ENCODE peak calls at places on chromosome 22, in nine cellular contexts. H is colonic mucosa, B is foreskin fibroblast, I is breast epithelium, O is astrocyte of the cerebellum, Z is uterus, M is stomach, V is psoas muscle, J is tibial nerve. Q is an unnamed sample.

GRCh38 chr22:29632672-29633071 is 29.2 kb downstream of the NF2 start:
- DNase-seq in B (no peak), Z (no peak), O (no peak), I (no peak), H (no peak), M (no peak), V (no peak), J (no peak), Q (no peak)

GRCh38 chr22:40409613-40410113 is 39.3 kb downstream of the SGSM3 start:
- DNase-seq in Z (no peak), J (no peak), M (no peak), H (no peak), O (no peak), I (no peak), V (no peak), B (no peak), Q (no peak)

GRCh38 chr22:30934053-30934452 is 34.5 kb downstream of the MORC2 start:
- DNase-seq in J (no peak), V (no peak), H (no peak), I (no peak), Z (no peak), B (no peak), O (no peak), M (no peak), Q (no peak)

GRCh38 chr22:40469181-40469580 is 98.8 kb downstream of the SGSM3 start:
- DNase-seq in V (no peak), O (no peak), B (no peak), I (no peak), J (no peak), H (no peak), Z (no peak), M (no peak), Q (no peak)

GRCh38 chr22:35611200-35611890 is 5.8 kb downstream of the MB start:
- DNase-seq in O (no peak), M (no peak), I (no peak), B (no peak), Z (no peak), H (no peak), V (no peak), J (no peak), Q (no peak)

GRCh38 chr22:43257549-43257948 is 70.6 kb upstream of the TTLL12 start:
- DNase-seq in M (peak; percentile 37), H (no peak), O (no peak), J (no peak), I (no peak), Z (no peak), B (no peak), V (no peak), Q (no peak)

GRCh38 chr22:33270596-33270995 is 212.4 kb upstream of the SYN3 start:
- DNase-seq in B (no peak), Z (no peak), V (no peak), M (no peak), H (no peak), O (no peak), I (no peak), J (no peak), Q (no peak)

GRCh38 chr22:25085930-25086901 is 113.4 kb upstream of the CRYBB3 start:
- DNase-seq in I (no peak), B (no peak), H (no peak), Z (peak; percentile 29), M (no peak), V (peak; percentile 42), O (no peak), J (peak; percentile 27), Q (no peak)

GRCh38 chr22:31103899-31104694 is 3.3 kb downstream of the SELENOM start:
- DNase-seq in H (no peak), O (no peak), Z (peak; percentile 75), M (no peak), V (no peak), I (no peak), B (no peak), J (no peak), Q (no peak)

GRCh38 chr22:26170112-26170492 is 840 bp downstream of the SEZ6L start:
- DNase-seq in J (no peak), M (no peak), I (no peak), Z (no peak), H (no peak), B (no peak), V (no peak), O (no peak), Q (no peak)

GRCh38 chr22:17597217-17597616 is 31.3 kb downstream of the ATP6V1E1 start:
- DNase-seq in O (no peak), B (no peak), I (no peak), J (no peak), V (no peak), Z (no peak), M (no peak), H (no peak), Q (no peak)

GRCh38 chr22:25564979-25565677 is 653 bp downstream of the GRK3 start:
- DNase-seq in V (peak; percentile 33), M (no peak), I (peak; percentile 30), B (no peak), Z (peak; percentile 43), O (no peak), J (no peak), H (peak; percentile 26), Q (no peak)

DNA sequence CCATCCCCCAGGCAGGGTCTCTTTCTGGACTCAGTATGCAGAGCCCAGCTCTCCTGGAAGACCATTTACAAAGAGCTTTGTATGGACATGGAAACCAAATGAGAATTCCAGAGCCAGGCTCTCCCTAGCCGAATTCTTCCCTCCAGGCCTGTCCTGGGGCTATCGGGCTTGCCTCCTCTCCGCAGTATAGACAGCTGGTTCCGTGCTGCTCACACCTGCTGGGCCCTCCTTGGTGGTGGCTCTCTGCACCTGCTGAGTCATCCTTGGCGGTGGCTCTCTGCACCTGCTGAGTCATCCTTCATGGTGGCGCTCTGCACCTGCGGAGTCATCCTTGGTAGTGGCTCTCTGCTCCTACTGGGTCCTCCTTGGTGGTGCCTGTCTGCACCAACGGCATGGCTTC is 743.5 kb downstream of the BRD1 start:
- DNase-seq in J (no peak), Z (no peak), V (no peak), M (no peak), O (no peak), B (no peak), I (no peak), H (no peak), Q (no peak)
- TF ChIP-seq CTCF in J (no peak), Z (no peak), V (no peak), M (no peak), O (no peak), B (no peak), I (no peak), H (no peak), Q (no peak)

GRCh38 chr22:46387748-46388147 is 52.2 kb downstream of the TRMU start:
- DNase-seq in B (no peak), M (no peak), O (no peak), Z (no peak), H (no peak), I (no peak), J (no peak), V (no peak), Q (no peak)

GRCh38 chr22:46389081-46389480 is 53.6 kb downstream of the TRMU start:
- DNase-seq in H (no peak), V (no peak), B (no peak), I (no peak), J (no peak), M (no peak), O (no peak), Z (no peak), Q (no peak)

GRCh38 chr22:46388647-46389046 is 53.1 kb downstream of the TRMU start:
- DNase-seq in J (no peak), H (no peak), M (no peak), B (no peak), I (no peak), Z (no peak), O (no peak), V (no peak), Q (no peak)

GRCh38 chr22:46382524-46382923 is 47.0 kb downstream of the TRMU start:
- DNase-seq in I (no peak), B (no peak), H (no peak), M (no peak), Z (no peak), O (no peak), V (no peak), J (no peak), Q (no peak)

DNA sequence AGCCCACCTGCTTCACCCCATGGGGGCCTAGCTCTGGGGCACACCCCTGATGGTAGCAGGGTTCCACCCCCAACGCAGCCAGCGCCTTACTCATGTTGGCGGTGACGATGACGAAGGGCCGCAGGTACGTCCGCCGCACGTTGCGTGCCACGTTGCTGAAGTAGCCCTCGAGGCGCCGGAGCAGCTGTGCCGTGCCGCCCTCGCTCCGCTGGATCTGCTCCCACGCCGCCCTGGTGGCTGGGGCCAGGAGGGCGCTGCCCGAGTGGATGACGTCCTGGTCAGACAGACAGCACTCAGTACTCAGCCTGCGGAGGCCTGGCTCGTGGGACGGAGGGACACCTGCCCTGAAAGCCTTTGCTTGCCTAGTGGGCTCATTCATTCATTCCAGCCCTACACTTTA is 50.8 kb downstream of the TRMU start:
- DNase-seq in I (no peak), V (no peak), H (no peak), Z (no peak), O (no peak), B (no peak), J (no peak), M (no peak), Q (no peak)
- TF ChIP-seq CTCF in I (no peak), V (no peak), H (no peak), Z (no peak), O (no peak), B (no peak), J (no peak), M (no peak), Q (no peak)

DNA sequence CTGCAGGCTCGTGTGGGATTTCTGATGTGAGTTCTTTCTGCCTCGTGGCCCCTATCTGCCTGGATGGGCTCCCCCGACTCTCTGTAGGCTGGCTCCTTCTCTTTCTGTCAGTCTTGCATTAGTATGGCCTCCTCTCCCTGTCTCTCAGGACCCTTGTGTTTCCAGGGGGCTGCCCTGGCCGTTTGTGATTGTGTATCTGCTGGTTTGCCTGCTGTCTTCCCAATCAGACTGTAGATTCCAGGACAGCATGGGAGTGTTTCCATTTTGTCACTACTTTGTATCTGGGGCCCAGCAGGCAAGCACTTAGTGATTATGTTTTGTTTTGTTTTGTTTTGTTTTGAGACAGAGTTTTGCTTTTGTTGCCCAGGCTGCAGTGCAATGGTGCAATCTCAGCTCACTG is 25.6 kb downstream of the SNAP29 start:
- DNase-seq in V (no peak), M (no peak), B (no peak), J (no peak), H (no peak), I (no peak), Z (no peak), O (no peak), Q (no peak)
- TF ChIP-seq CTCF in V (no peak), M (no peak), B (no peak), J (no peak), H (no peak), I (no peak), Z (no peak), O (no peak), Q (no peak)

DNA sequence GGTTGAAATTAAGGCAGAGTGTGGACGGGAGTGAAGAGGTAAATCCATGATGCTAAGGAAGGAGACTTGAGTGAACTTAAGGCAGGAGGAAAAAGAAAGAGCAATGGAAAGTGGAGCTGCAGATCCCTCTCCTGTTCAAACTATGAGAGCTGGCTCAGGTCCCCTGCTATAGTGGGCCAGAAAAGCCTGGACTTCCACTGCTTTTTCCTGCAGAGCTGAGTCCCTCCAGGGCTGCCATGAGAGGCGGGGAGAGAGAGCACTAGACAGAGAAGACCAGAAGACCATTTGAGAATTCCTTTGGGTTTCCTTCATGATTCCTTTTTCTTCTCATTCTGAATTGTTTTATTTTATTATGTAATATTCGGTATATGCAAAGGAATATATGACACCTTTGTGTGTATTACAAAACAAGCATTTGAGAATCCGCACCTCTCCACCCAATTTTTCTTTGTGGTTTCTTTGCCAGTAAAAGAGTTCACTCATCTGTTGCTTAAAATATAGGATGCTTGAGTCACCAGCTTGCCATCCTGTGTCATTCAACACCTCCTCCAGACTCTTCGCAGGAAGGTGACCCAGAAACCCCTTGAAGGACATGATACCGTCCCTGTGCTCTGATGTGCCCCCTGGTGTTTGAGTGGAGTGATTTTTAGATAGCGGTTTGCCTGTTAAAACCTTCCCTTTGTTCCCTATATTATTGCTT is 24.4 kb downstream of the SREBF2 start:
- DNase-seq in B (peak; percentile 76), H (peak; percentile 65), I (no peak), V (peak; percentile 39), Z (no peak), O (peak; percentile 11), J (no peak), M (peak; percentile 38), Q (peak; percentile 43)
- TF ChIP-seq CTCF in B (peak; percentile 58), H (peak; percentile 44), I (no peak), V (peak; percentile 53), Z (peak; percentile 39), O (peak; percentile 63), J (peak; percentile 56), M (peak; percentile 48), Q (peak; percentile 72)

Q was measured in HFF-Myc.